ENCODE peak calls at places on chromosomes 16 and 17, in eight cellular contexts. One of them, this sample, is unnamed.

GRCh38 chr16:55003306-55003705 is 72.6 kb downstream of the IRX5 start:
- DNase-seq in PC-9: no peak
- DNase-seq in heart right ventricle: no peak
- DNase-seq in pancreas: no peak
- DNase-seq in left ventricle myocardium inferior: no peak
- DNase-seq in transverse colon: no peak
- DNase-seq in fibroblast of lung: no peak
- DNase-seq in cardiac muscle cell: no peak
- DNase-seq in this sample: no peak

GRCh38 chr17:57075193-57075592 is 9.9 kb upstream of the AKAP1 start:
- DNase-seq in PC-9: no peak
- DNase-seq in heart right ventricle: no peak
- DNase-seq in pancreas: no peak
- DNase-seq in left ventricle myocardium inferior: no peak
- DNase-seq in transverse colon: no peak
- DNase-seq in fibroblast of lung: no peak
- DNase-seq in cardiac muscle cell: no peak
- DNase-seq in this sample: no peak

GRCh38 chr17:38918129-38918913 is 7.1 kb upstream of the LASP1NB start:
- DNase-seq in PC-9: no peak
- DNase-seq in heart right ventricle: no peak
- DNase-seq in pancreas: no peak
- DNase-seq in left ventricle myocardium inferior: no peak
- DNase-seq in transverse colon: no peak
- DNase-seq in fibroblast of lung: no peak
- DNase-seq in cardiac muscle cell: no peak
- DNase-seq in this sample: no peak

GRCh38 chr16:85428899-85429775 is 184.0 kb upstream of the GSE1 start:
- DNase-seq in PC-9: no peak
- DNase-seq in heart right ventricle: no peak
- DNase-seq in pancreas: peak; percentile 2
- DNase-seq in left ventricle myocardium inferior: peak; percentile 11
- DNase-seq in transverse colon: no peak
- DNase-seq in fibroblast of lung: no peak
- DNase-seq in cardiac muscle cell: no peak
- DNase-seq in this sample: peak; percentile 0

GRCh38 chr16:65200857-65201256 is 79.0 kb upstream of the CDH11 start:
- DNase-seq in PC-9: no peak
- DNase-seq in heart right ventricle: no peak
- DNase-seq in pancreas: no peak
- DNase-seq in left ventricle myocardium inferior: no peak
- DNase-seq in transverse colon: no peak
- DNase-seq in fibroblast of lung: peak; percentile 6
- DNase-seq in cardiac muscle cell: no peak
- DNase-seq in this sample: no peak

GRCh38 chr16:48441863-48442279 is 56.7 kb upstream of the SIAH1 start:
- DNase-seq in PC-9: no peak
- DNase-seq in heart right ventricle: no peak
- DNase-seq in pancreas: no peak
- DNase-seq in left ventricle myocardium inferior: no peak
- DNase-seq in transverse colon: no peak
- DNase-seq in fibroblast of lung: no peak
- DNase-seq in cardiac muscle cell: no peak
- DNase-seq in this sample: no peak

GRCh38 chr16:22262460-22262859 is 34.7 kb upstream of the POLR3E start:
- DNase-seq in PC-9: no peak
- DNase-seq in heart right ventricle: no peak
- DNase-seq in pancreas: no peak
- DNase-seq in left ventricle myocardium inferior: no peak
- DNase-seq in transverse colon: no peak
- DNase-seq in fibroblast of lung: peak; percentile 61
- DNase-seq in cardiac muscle cell: no peak
- DNase-seq in this sample: no peak

GRCh38 chr17:77888242-77889134 is 70.0 kb upstream of the TNRC6C start:
- DNase-seq in PC-9: no peak
- DNase-seq in heart right ventricle: no peak
- DNase-seq in pancreas: no peak
- DNase-seq in left ventricle myocardium inferior: no peak
- DNase-seq in transverse colon: no peak
- DNase-seq in fibroblast of lung: peak; percentile 8
- DNase-seq in cardiac muscle cell: no peak
- DNase-seq in this sample: no peak

GRCh38 chr16:88703486-88704309 is 2.5 kb downstream of the RNF166 start:
- DNase-seq in PC-9: no peak
- DNase-seq in heart right ventricle: peak; percentile 53
- DNase-seq in pancreas: no peak
- DNase-seq in left ventricle myocardium inferior: peak; percentile 55
- DNase-seq in transverse colon: peak; percentile 62
- DNase-seq in fibroblast of lung: peak; percentile 22
- DNase-seq in cardiac muscle cell: no peak
- DNase-seq in this sample: no peak

GRCh38 chr17:17087424-17088103 is 45.3 kb downstream of the MPRIP start:
- DNase-seq in PC-9: no peak
- DNase-seq in heart right ventricle: no peak
- DNase-seq in pancreas: no peak
- DNase-seq in left ventricle myocardium inferior: no peak
- DNase-seq in transverse colon: peak; percentile 7
- DNase-seq in fibroblast of lung: no peak
- DNase-seq in cardiac muscle cell: no peak
- DNase-seq in this sample: peak; percentile 33

GRCh38 chr17:38667099-38667786 is 7.5 kb downstream of the EPOP start:
- DNase-seq in PC-9: peak; percentile 66
- DNase-seq in heart right ventricle: peak; percentile 44
- DNase-seq in pancreas: peak; percentile 51
- DNase-seq in left ventricle myocardium inferior: peak; percentile 49
- DNase-seq in transverse colon: peak; percentile 66
- DNase-seq in fibroblast of lung: peak; percentile 52
- DNase-seq in cardiac muscle cell: peak; percentile 85
- DNase-seq in this sample: peak; percentile 62

GRCh38 chr16:28616636-28617035 is 6.8 kb upstream of the SULT1A1 start:
- DNase-seq in PC-9: no peak
- DNase-seq in heart right ventricle: no peak
- DNase-seq in pancreas: no peak
- DNase-seq in left ventricle myocardium inferior: no peak
- DNase-seq in transverse colon: no peak
- DNase-seq in fibroblast of lung: no peak
- DNase-seq in cardiac muscle cell: no peak
- DNase-seq in this sample: no peak

GRCh38 chr17:66578781-66579489 is 256.0 kb upstream of the CACNG5 start:
- DNase-seq in PC-9: no peak
- DNase-seq in heart right ventricle: no peak
- DNase-seq in pancreas: no peak
- DNase-seq in left ventricle myocardium inferior: no peak
- DNase-seq in transverse colon: no peak
- DNase-seq in fibroblast of lung: no peak
- DNase-seq in cardiac muscle cell: peak; percentile 33
- DNase-seq in this sample: no peak

GRCh38 chr17:17077861-17078732 is 35.8 kb downstream of the MPRIP start:
- DNase-seq in PC-9: peak; percentile 84
- DNase-seq in heart right ventricle: no peak
- DNase-seq in pancreas: peak; percentile 67
- DNase-seq in left ventricle myocardium inferior: no peak
- DNase-seq in transverse colon: peak; percentile 75
- DNase-seq in fibroblast of lung: no peak
- DNase-seq in cardiac muscle cell: no peak
- DNase-seq in this sample: no peak

GRCh38 chr16:49463529-49463928 is 89.9 kb downstream of the C16orf78 start:
- DNase-seq in PC-9: no peak
- DNase-seq in heart right ventricle: no peak
- DNase-seq in pancreas: no peak
- DNase-seq in left ventricle myocardium inferior: no peak
- DNase-seq in transverse colon: peak; percentile 72
- DNase-seq in fibroblast of lung: no peak
- DNase-seq in cardiac muscle cell: no peak
- DNase-seq in this sample: peak; percentile 11

DNA sequence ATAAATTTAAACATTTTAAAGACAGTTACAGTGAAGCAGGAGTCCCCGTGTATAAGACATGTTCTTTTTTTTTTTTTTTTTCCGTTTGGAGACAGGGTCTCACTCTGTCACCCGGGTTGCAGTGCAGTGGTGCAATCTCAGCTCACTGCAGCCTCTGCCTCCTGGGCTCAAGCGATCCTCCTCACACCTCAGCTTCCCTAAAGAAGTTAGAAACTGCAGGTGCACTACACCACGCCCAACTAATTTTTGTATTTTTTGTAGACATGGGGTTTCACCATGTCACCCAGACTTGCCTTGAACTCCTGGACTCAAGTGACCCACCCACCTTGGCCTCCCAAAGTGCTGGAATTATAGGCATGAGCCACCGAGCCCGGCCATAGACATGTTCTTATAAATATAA is 3.0 kb downstream of the EVI2B start:
- DNase-seq in PC-9: no peak
- DNase-seq in heart right ventricle: no peak
- DNase-seq in pancreas: no peak
- DNase-seq in left ventricle myocardium inferior: no peak
- DNase-seq in transverse colon: peak; percentile 25
- DNase-seq in fibroblast of lung: no peak
- DNase-seq in cardiac muscle cell: no peak
- DNase-seq in this sample: no peak
- H3K27ac ChIP-seq in PC-9: no peak overlapping the region
- H3K27ac ChIP-seq in heart right ventricle: no peak overlapping the region
- H3K27ac ChIP-seq in pancreas: no peak overlapping the region
- H3K27ac ChIP-seq in left ventricle myocardium inferior: peak overlapping the region; percentile 36
- H3K27ac ChIP-seq in transverse colon: peak overlapping the region; percentile 76
- H3K27ac ChIP-seq in fibroblast of lung: no peak overlapping the region
- H3K27ac ChIP-seq in cardiac muscle cell: no peak overlapping the region
- H3K27ac ChIP-seq in this sample: no peak overlapping the region

DNA sequence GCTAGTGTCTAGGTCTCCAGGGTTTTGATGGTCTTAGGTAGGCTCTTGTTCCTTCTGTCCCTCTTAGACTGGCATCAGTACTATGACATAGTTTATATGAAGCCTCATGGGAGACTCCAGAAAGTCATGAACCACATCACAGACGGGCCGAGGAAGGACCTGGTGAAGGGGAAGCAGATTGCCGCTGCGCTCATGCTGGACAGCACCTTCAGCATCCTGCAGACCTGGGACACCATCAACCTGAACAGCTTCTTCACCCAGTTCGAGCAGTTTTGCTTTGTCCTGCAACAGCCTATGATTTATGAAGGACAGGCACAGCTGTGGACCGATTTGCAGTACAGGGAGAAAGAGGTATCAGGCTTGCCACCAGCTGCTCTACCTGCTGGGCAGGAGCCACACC is 34.0 kb downstream of the RNF213 start:
- DNase-seq in PC-9: no peak
- DNase-seq in heart right ventricle: no peak
- DNase-seq in pancreas: no peak
- DNase-seq in left ventricle myocardium inferior: no peak
- DNase-seq in transverse colon: no peak
- DNase-seq in fibroblast of lung: no peak
- DNase-seq in cardiac muscle cell: no peak
- DNase-seq in this sample: no peak
- H3K36me3 ChIP-seq in PC-9: peaks cover 2% of the 10 kb centered on the region
- H3K36me3 ChIP-seq in heart right ventricle: peaks cover 100% of the 10 kb centered on the region
- H3K36me3 ChIP-seq in pancreas: no peaks in the 10 kb centered on the region
- H3K36me3 ChIP-seq in left ventricle myocardium inferior: peaks cover 100% of the 10 kb centered on the region
- H3K36me3 ChIP-seq in transverse colon: no peaks in the 10 kb centered on the region
- H3K36me3 ChIP-seq in fibroblast of lung: peaks cover 45% of the 10 kb centered on the region
- H3K36me3 ChIP-seq in cardiac muscle cell: peaks cover 8% of the 10 kb centered on the region
- H3K36me3 ChIP-seq in this sample: peaks cover 91% of the 10 kb centered on the region

GRCh38 chr17:5099271-5099670 is 12.4 kb downstream of the ZNF232 start:
- DNase-seq in PC-9: no peak
- DNase-seq in heart right ventricle: no peak
- DNase-seq in pancreas: no peak
- DNase-seq in left ventricle myocardium inferior: no peak
- DNase-seq in transverse colon: no peak
- DNase-seq in fibroblast of lung: no peak
- DNase-seq in cardiac muscle cell: no peak
- DNase-seq in this sample: no peak

GRCh38 chr17:5100832-5101231 is 10.8 kb downstream of the ZNF232 start:
- DNase-seq in PC-9: no peak
- DNase-seq in heart right ventricle: no peak
- DNase-seq in pancreas: no peak
- DNase-seq in left ventricle myocardium inferior: no peak
- DNase-seq in transverse colon: no peak
- DNase-seq in fibroblast of lung: no peak
- DNase-seq in cardiac muscle cell: no peak
- DNase-seq in this sample: no peak

GRCh38 chr17:5092139-5093010 is 14.1 kb downstream of the ZFP3 start:
- DNase-seq in PC-9: no peak
- DNase-seq in heart right ventricle: no peak
- DNase-seq in pancreas: no peak
- DNase-seq in left ventricle myocardium inferior: no peak
- DNase-seq in transverse colon: no peak
- DNase-seq in fibroblast of lung: no peak
- DNase-seq in cardiac muscle cell: no peak
- DNase-seq in this sample: no peak

DNA sequence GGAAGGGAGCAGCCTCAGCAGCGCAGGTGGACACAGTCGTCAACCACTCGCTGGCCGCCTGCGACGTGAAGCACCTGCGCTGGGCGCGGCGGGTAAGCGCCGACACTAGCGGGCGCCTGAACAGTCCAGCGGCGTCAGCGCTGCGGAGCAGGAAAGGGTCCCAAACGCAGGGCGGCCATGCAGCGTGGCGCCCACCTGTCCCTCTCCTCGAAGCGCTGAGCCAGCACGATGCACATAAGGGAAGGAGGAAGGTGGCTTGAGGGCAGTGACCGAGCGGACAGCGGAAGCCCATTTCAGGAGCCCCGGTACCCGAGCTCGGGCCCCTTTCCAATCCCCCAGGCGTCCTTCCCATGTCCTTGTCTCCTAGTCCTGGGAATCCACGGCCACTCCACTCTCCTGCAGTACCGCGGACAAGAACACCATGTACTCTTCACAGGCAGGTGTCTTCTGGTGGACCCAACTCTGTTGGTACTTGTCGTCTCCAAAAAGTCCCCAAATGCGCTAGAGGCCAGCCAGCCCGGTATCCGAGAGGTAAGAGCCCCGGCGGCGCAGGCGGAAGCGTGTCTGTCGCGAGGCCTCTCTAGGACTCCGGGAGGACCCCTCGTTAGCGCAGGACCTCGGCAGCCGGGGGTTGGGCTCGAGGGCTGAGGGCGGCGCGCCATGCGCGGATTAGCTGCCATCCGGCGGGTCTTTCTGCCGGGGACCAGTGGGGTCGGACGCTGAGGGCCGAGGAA is 14.4 kb downstream of the ZNF232 start:
- DNase-seq in PC-9: no peak
- DNase-seq in heart right ventricle: peak; percentile 72
- DNase-seq in pancreas: peak; percentile 56
- DNase-seq in left ventricle myocardium inferior: peak; percentile 67
- DNase-seq in transverse colon: peak; percentile 50
- DNase-seq in fibroblast of lung: no peak
- DNase-seq in cardiac muscle cell: peak; percentile 87
- DNase-seq in this sample: peak; percentile 55
- H3K9me3 ChIP-seq in PC-9: peaks cover 55% of the 10 kb centered on the region
- H3K9me3 ChIP-seq in heart right ventricle: peaks cover 43% of the 10 kb centered on the region
- H3K9me3 ChIP-seq in pancreas: no peaks in the 10 kb centered on the region
- H3K9me3 ChIP-seq in left ventricle myocardium inferior: peaks cover 49% of the 10 kb centered on the region
- H3K9me3 ChIP-seq in transverse colon: peaks cover 52% of the 10 kb centered on the region
- H3K9me3 ChIP-seq in fibroblast of lung: peaks cover 4% of the 10 kb centered on the region
- H3K9me3 ChIP-seq in cardiac muscle cell: peaks cover 3% of the 10 kb centered on the region
- H3K9me3 ChIP-seq in this sample: peaks cover 10% of the 10 kb centered on the region

DNA sequence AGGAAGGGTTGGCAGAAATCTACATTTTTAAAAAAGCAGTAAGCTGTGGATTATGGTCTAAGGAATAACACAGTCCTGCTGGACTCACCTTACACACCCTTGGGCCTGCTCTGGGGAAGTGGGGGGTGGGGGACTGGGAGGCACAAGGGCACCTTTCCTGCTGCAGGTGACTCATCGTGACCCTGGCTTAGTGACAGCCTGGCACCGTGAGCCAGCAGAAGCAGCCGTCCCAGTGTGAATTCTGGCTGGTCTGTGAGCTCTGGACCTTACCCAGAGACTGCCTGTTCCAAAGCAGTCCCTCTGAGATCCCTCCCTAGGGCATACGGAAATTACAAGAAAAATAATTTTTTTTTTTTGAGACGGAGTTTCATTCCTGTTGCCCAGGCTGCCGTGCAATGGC is 4.2 kb upstream of the CRK start:
- DNase-seq in PC-9: peak; percentile 82
- DNase-seq in heart right ventricle: peak; percentile 80
- DNase-seq in pancreas: peak; percentile 96
- DNase-seq in left ventricle myocardium inferior: peak; percentile 85
- DNase-seq in transverse colon: peak; percentile 81
- DNase-seq in fibroblast of lung: no peak
- DNase-seq in cardiac muscle cell: no peak
- DNase-seq in this sample: peak; percentile 98
- H3K27ac ChIP-seq in PC-9: peak overlapping the region; percentile 14
- H3K27ac ChIP-seq in heart right ventricle: peak overlapping the region; percentile 74
- H3K27ac ChIP-seq in pancreas: peak overlapping the region; percentile 62
- H3K27ac ChIP-seq in left ventricle myocardium inferior: peak overlapping the region; percentile 86
- H3K27ac ChIP-seq in transverse colon: peak overlapping the region; percentile 73
- H3K27ac ChIP-seq in fibroblast of lung: no peak overlapping the region
- H3K27ac ChIP-seq in cardiac muscle cell: no peak overlapping the region
- H3K27ac ChIP-seq in this sample: peak overlapping the region; percentile 82

This sample was measured in thyroid gland.